ENCODE peak calls at places on chromosomes 6 and 20, in eight cellular contexts. One of them, this sample, is unnamed.

GRCh38 chr20:21656299-21657067 is 49.0 kb upstream of the PAX1 start:
- DNase-seq in epithelial cell of esophagus: no peak
- DNase-seq in AG09309: no peak
- DNase-seq in Calu3: no peak
- DNase-seq in omental fat pad: no peak
- DNase-seq in astrocyte of the spinal cord: no peak
- DNase-seq in suprapubic skin: no peak
- DNase-seq in prostate gland: no peak
- DNase-seq in this sample: no peak

GRCh38 chr6:108556864-108557493 is 3.7 kb upstream of the FOXO3 start:
- DNase-seq in epithelial cell of esophagus: no peak
- DNase-seq in AG09309: no peak
- DNase-seq in Calu3: no peak
- DNase-seq in omental fat pad: no peak
- DNase-seq in astrocyte of the spinal cord: no peak
- DNase-seq in suprapubic skin: peak
- DNase-seq in prostate gland: peak
- DNase-seq in this sample: no peak

GRCh38 chr6:17501982-17502704 is 98.0 kb upstream of the FAM8A1 start:
- DNase-seq in epithelial cell of esophagus: no peak
- DNase-seq in AG09309: no peak
- DNase-seq in Calu3: no peak
- DNase-seq in omental fat pad: no peak
- DNase-seq in astrocyte of the spinal cord: no peak
- DNase-seq in suprapubic skin: no peak
- DNase-seq in prostate gland: no peak
- DNase-seq in this sample: no peak

GRCh38 chr20:371755-372542 is 8.6 kb upstream of the TRIB3 start:
- DNase-seq in epithelial cell of esophagus: peak
- DNase-seq in AG09309: peak
- DNase-seq in Calu3: peak
- DNase-seq in omental fat pad: peak
- DNase-seq in astrocyte of the spinal cord: peak
- DNase-seq in suprapubic skin: no peak
- DNase-seq in prostate gland: peak
- DNase-seq in this sample: no peak

GRCh38 chr6:56399250-56399671 is 151.9 kb upstream of the COL21A1 start:
- DNase-seq in epithelial cell of esophagus: no peak
- DNase-seq in AG09309: no peak
- DNase-seq in Calu3: no peak
- DNase-seq in omental fat pad: no peak
- DNase-seq in astrocyte of the spinal cord: peak
- DNase-seq in suprapubic skin: no peak
- DNase-seq in prostate gland: no peak
- DNase-seq in this sample: no peak

GRCh38 chr6:98041921-98042320 is 758.9 kb upstream of the MMS22L start:
- DNase-seq in epithelial cell of esophagus: no peak
- DNase-seq in AG09309: no peak
- DNase-seq in Calu3: no peak
- DNase-seq in omental fat pad: no peak
- DNase-seq in astrocyte of the spinal cord: no peak
- DNase-seq in suprapubic skin: no peak
- DNase-seq in prostate gland: no peak
- DNase-seq in this sample: no peak

GRCh38 chr20:25242231-25242630 is 5.7 kb upstream of the PYGB start:
- DNase-seq in epithelial cell of esophagus: peak
- DNase-seq in AG09309: no peak
- DNase-seq in Calu3: no peak
- DNase-seq in omental fat pad: no peak
- DNase-seq in astrocyte of the spinal cord: no peak
- DNase-seq in suprapubic skin: no peak
- DNase-seq in prostate gland: no peak
- DNase-seq in this sample: no peak

GRCh38 chr20:46648903-46649649 is 2.2 kb downstream of the SLC13A3 start:
- DNase-seq in epithelial cell of esophagus: no peak
- DNase-seq in AG09309: no peak
- DNase-seq in Calu3: no peak
- DNase-seq in omental fat pad: no peak
- DNase-seq in astrocyte of the spinal cord: no peak
- DNase-seq in suprapubic skin: no peak
- DNase-seq in prostate gland: no peak
- DNase-seq in this sample: no peak

GRCh38 chr6:13453771-13454251 is 33.6 kb downstream of the GFOD1 start:
- DNase-seq in epithelial cell of esophagus: peak
- DNase-seq in AG09309: no peak
- DNase-seq in Calu3: peak
- DNase-seq in omental fat pad: no peak
- DNase-seq in astrocyte of the spinal cord: peak
- DNase-seq in suprapubic skin: no peak
- DNase-seq in prostate gland: no peak
- DNase-seq in this sample: peak

GRCh38 chr20:11261533-11262000 is 587.8 kb upstream of the JAG1 start:
- DNase-seq in epithelial cell of esophagus: peak
- DNase-seq in AG09309: peak
- DNase-seq in Calu3: no peak
- DNase-seq in omental fat pad: no peak
- DNase-seq in astrocyte of the spinal cord: peak
- DNase-seq in suprapubic skin: no peak
- DNase-seq in prostate gland: no peak
- DNase-seq in this sample: no peak

GRCh38 chr6:44851176-44851575 is 463.7 kb downstream of the CDC5L start:
- DNase-seq in epithelial cell of esophagus: peak
- DNase-seq in AG09309: peak
- DNase-seq in Calu3: no peak
- DNase-seq in omental fat pad: no peak
- DNase-seq in astrocyte of the spinal cord: peak
- DNase-seq in suprapubic skin: no peak
- DNase-seq in prostate gland: no peak
- DNase-seq in this sample: no peak

GRCh38 chr6:45548657-45549515 is 171.2 kb upstream of the SUPT3H start:
- DNase-seq in epithelial cell of esophagus: peak
- DNase-seq in AG09309: no peak
- DNase-seq in Calu3: no peak
- DNase-seq in omental fat pad: no peak
- DNase-seq in astrocyte of the spinal cord: no peak
- DNase-seq in suprapubic skin: no peak
- DNase-seq in prostate gland: no peak
- DNase-seq in this sample: peak

GRCh38 chr6:125792680-125793079 is 1.9 kb downstream of the NCOA7 start:
- DNase-seq in epithelial cell of esophagus: no peak
- DNase-seq in AG09309: no peak
- DNase-seq in Calu3: no peak
- DNase-seq in omental fat pad: no peak
- DNase-seq in astrocyte of the spinal cord: peak
- DNase-seq in suprapubic skin: no peak
- DNase-seq in prostate gland: no peak
- DNase-seq in this sample: no peak

GRCh38 chr6:33787954-33788693 is 806 bp downstream of the LEMD2 start:
- DNase-seq in epithelial cell of esophagus: peak
- DNase-seq in AG09309: no peak
- DNase-seq in Calu3: peak
- DNase-seq in omental fat pad: peak
- DNase-seq in astrocyte of the spinal cord: peak
- DNase-seq in suprapubic skin: peak
- DNase-seq in prostate gland: peak
- DNase-seq in this sample: peak

GRCh38 chr6:44166591-44167184 is 8.1 kb downstream of the CAPN11 start:
- DNase-seq in epithelial cell of esophagus: no peak
- DNase-seq in AG09309: no peak
- DNase-seq in Calu3: no peak
- DNase-seq in omental fat pad: no peak
- DNase-seq in astrocyte of the spinal cord: no peak
- DNase-seq in suprapubic skin: no peak
- DNase-seq in prostate gland: no peak
- DNase-seq in this sample: no peak

GRCh38 chr6:169175360-169175887 is 78.2 kb downstream of the THBS2 start:
- DNase-seq in epithelial cell of esophagus: no peak
- DNase-seq in AG09309: no peak
- DNase-seq in Calu3: no peak
- DNase-seq in omental fat pad: no peak
- DNase-seq in astrocyte of the spinal cord: no peak
- DNase-seq in suprapubic skin: no peak
- DNase-seq in prostate gland: no peak
- DNase-seq in this sample: no peak

GRCh38 chr6:45677381-45677992 is 299.8 kb upstream of the SUPT3H start:
- DNase-seq in epithelial cell of esophagus: peak
- DNase-seq in AG09309: no peak
- DNase-seq in Calu3: peak
- DNase-seq in omental fat pad: no peak
- DNase-seq in astrocyte of the spinal cord: peak
- DNase-seq in suprapubic skin: no peak
- DNase-seq in prostate gland: peak
- DNase-seq in this sample: peak

GRCh38 chr6:140079328-140079727 is 704.9 kb upstream of the CITED2 start:
- DNase-seq in epithelial cell of esophagus: no peak
- DNase-seq in AG09309: no peak
- DNase-seq in Calu3: no peak
- DNase-seq in omental fat pad: no peak
- DNase-seq in astrocyte of the spinal cord: no peak
- DNase-seq in suprapubic skin: no peak
- DNase-seq in prostate gland: no peak
- DNase-seq in this sample: no peak

GRCh38 chr20:56393653-56394052 is 1.2 kb downstream of the CSTF1 start:
- DNase-seq in epithelial cell of esophagus: no peak
- DNase-seq in AG09309: no peak
- DNase-seq in Calu3: no peak
- DNase-seq in omental fat pad: no peak
- DNase-seq in astrocyte of the spinal cord: no peak
- DNase-seq in suprapubic skin: no peak
- DNase-seq in prostate gland: no peak
- DNase-seq in this sample: no peak

GRCh38 chr6:72425003-72425681 is 196.7 kb upstream of the KCNQ5 start:
- DNase-seq in epithelial cell of esophagus: peak
- DNase-seq in AG09309: peak
- DNase-seq in Calu3: no peak
- DNase-seq in omental fat pad: no peak
- DNase-seq in astrocyte of the spinal cord: peak
- DNase-seq in suprapubic skin: no peak
- DNase-seq in prostate gland: no peak
- DNase-seq in this sample: no peak

GRCh38 chr20:16759161-16759523 is 11.0 kb downstream of the OTOR start:
- DNase-seq in epithelial cell of esophagus: peak
- DNase-seq in AG09309: no peak
- DNase-seq in Calu3: no peak
- DNase-seq in omental fat pad: no peak
- DNase-seq in astrocyte of the spinal cord: no peak
- DNase-seq in suprapubic skin: no peak
- DNase-seq in prostate gland: no peak
- DNase-seq in this sample: no peak

GRCh38 chr6:140107216-140107615 is 732.8 kb upstream of the CITED2 start:
- DNase-seq in epithelial cell of esophagus: no peak
- DNase-seq in AG09309: no peak
- DNase-seq in Calu3: no peak
- DNase-seq in omental fat pad: no peak
- DNase-seq in astrocyte of the spinal cord: no peak
- DNase-seq in suprapubic skin: no peak
- DNase-seq in prostate gland: no peak
- DNase-seq in this sample: no peak

GRCh38 chr20:57342829-57343228 is 8.2 kb upstream of the RAE1 start:
- DNase-seq in epithelial cell of esophagus: peak
- DNase-seq in AG09309: peak
- DNase-seq in Calu3: no peak
- DNase-seq in omental fat pad: no peak
- DNase-seq in astrocyte of the spinal cord: no peak
- DNase-seq in suprapubic skin: no peak
- DNase-seq in prostate gland: no peak
- DNase-seq in this sample: no peak

GRCh38 chr6:103797738-103798137 is 1062.0 kb downstream of the HACE1 start:
- DNase-seq in epithelial cell of esophagus: peak
- DNase-seq in AG09309: no peak
- DNase-seq in Calu3: no peak
- DNase-seq in omental fat pad: no peak
- DNase-seq in astrocyte of the spinal cord: no peak
- DNase-seq in suprapubic skin: no peak
- DNase-seq in prostate gland: no peak
- DNase-seq in this sample: no peak
- TF ChIP-seq CTCF in epithelial cell of esophagus: peak
- TF ChIP-seq CTCF in AG09309: no peak
- TF ChIP-seq CTCF in Calu3: peak
- TF ChIP-seq CTCF in omental fat pad: no peak
- TF ChIP-seq CTCF in astrocyte of the spinal cord: peak
- TF ChIP-seq CTCF in suprapubic skin: no peak
- TF ChIP-seq CTCF in prostate gland: no peak
- TF ChIP-seq CTCF in this sample: no peak

DNA sequence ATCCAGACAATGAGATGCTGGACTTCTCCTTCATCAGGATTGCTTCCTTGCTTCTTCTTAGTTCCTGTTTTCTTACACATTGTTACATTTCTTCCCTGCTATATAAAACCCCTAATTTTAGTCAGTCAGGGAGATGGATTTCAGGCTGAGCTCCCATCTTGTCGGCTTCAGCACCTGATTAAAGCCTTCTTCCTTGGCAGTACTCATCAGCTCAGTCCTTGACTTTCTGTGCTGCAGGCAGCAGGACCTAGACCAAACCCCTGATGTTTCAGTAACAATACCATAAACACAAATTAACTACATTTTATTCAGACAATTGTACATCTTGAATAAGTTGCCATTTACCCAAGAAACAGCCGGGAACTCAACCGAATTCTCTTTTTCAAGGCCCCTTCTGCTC is 156.4 kb upstream of the RREB1 start:
- DNase-seq in epithelial cell of esophagus: no peak
- DNase-seq in AG09309: no peak
- DNase-seq in Calu3: no peak
- DNase-seq in omental fat pad: no peak
- DNase-seq in astrocyte of the spinal cord: no peak
- DNase-seq in suprapubic skin: no peak
- DNase-seq in prostate gland: no peak
- DNase-seq in this sample: no peak
- TF ChIP-seq CTCF in epithelial cell of esophagus: no peak
- TF ChIP-seq CTCF in AG09309: no peak
- TF ChIP-seq CTCF in Calu3: no peak
- TF ChIP-seq CTCF in omental fat pad: no peak
- TF ChIP-seq CTCF in astrocyte of the spinal cord: no peak
- TF ChIP-seq CTCF in suprapubic skin: no peak
- TF ChIP-seq CTCF in prostate gland: no peak
- TF ChIP-seq CTCF in this sample: no peak

GRCh38 chr20:39458452-39458851 is 496.3 kb downstream of the DHX35 start:
- DNase-seq in epithelial cell of esophagus: no peak
- DNase-seq in AG09309: no peak
- DNase-seq in Calu3: no peak
- DNase-seq in omental fat pad: no peak
- DNase-seq in astrocyte of the spinal cord: no peak
- DNase-seq in suprapubic skin: no peak
- DNase-seq in prostate gland: no peak
- DNase-seq in this sample: no peak
- TF ChIP-seq CTCF in epithelial cell of esophagus: no peak
- TF ChIP-seq CTCF in AG09309: no peak
- TF ChIP-seq CTCF in Calu3: no peak
- TF ChIP-seq CTCF in omental fat pad: no peak
- TF ChIP-seq CTCF in astrocyte of the spinal cord: no peak
- TF ChIP-seq CTCF in suprapubic skin: no peak
- TF ChIP-seq CTCF in prostate gland: no peak
- TF ChIP-seq CTCF in this sample: no peak

DNA sequence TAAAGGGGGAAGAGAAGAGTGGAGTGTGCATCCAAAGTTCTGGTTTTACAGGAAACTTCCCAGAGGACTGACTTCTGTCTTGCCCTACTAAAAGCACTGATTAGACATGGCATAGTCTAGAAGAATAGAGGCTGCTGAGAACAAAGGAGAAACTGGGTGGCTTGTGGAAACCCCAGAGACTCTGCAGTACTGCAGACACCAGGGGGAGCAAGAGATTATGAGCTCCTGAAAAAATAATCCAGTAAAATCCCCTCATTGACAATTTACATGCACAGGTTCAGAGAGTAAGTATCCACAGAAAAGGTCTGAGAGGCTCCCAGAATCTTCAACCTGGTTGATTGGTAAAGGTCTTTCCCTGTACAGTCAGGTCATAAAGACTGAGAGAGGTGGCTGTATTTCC is 48.7 kb upstream of the CLVS2 start:
- DNase-seq in epithelial cell of esophagus: peak
- DNase-seq in AG09309: no peak
- DNase-seq in Calu3: peak
- DNase-seq in omental fat pad: no peak
- DNase-seq in astrocyte of the spinal cord: peak
- DNase-seq in suprapubic skin: no peak
- DNase-seq in prostate gland: no peak
- DNase-seq in this sample: peak
- TF ChIP-seq CTCF in epithelial cell of esophagus: peak
- TF ChIP-seq CTCF in AG09309: no peak
- TF ChIP-seq CTCF in Calu3: peak
- TF ChIP-seq CTCF in omental fat pad: no peak
- TF ChIP-seq CTCF in astrocyte of the spinal cord: peak
- TF ChIP-seq CTCF in suprapubic skin: no peak
- TF ChIP-seq CTCF in prostate gland: peak
- TF ChIP-seq CTCF in this sample: peak